ENCODE peak calls at places on chromosomes 6 and 20, in five cellular contexts. One of them, this sample, is unnamed.

GRCh38 chr6:72321741-72322140 is 300.1 kb upstream of the KCNQ5 start:
- DNase-seq in right atrium auricular region: no peak
- DNase-seq in activated T-cell treated with anti-CD3 and anti-CD28 coated beads for 4 hours: no peak
- DNase-seq in occipital lobe: no peak
- DNase-seq in nephron progenitor cell: no peak
- DNase-seq in this sample: no peak

GRCh38 chr6:105644073-105644489 is 241.2 kb upstream of the PREP start:
- DNase-seq in right atrium auricular region: no peak
- DNase-seq in activated T-cell treated with anti-CD3 and anti-CD28 coated beads for 4 hours: no peak
- DNase-seq in occipital lobe: no peak
- DNase-seq in nephron progenitor cell: no peak
- DNase-seq in this sample: no peak

GRCh38 chr6:115972679-115973078 is 88.0 kb downstream of the FRK start:
- DNase-seq in right atrium auricular region: no peak
- DNase-seq in activated T-cell treated with anti-CD3 and anti-CD28 coated beads for 4 hours: no peak
- DNase-seq in occipital lobe: no peak
- DNase-seq in nephron progenitor cell: no peak
- DNase-seq in this sample: no peak

GRCh38 chr20:20637998-20638397 is 74.4 kb downstream of the RALGAPA2 start:
- DNase-seq in right atrium auricular region: no peak
- DNase-seq in activated T-cell treated with anti-CD3 and anti-CD28 coated beads for 4 hours: no peak
- DNase-seq in occipital lobe: no peak
- DNase-seq in nephron progenitor cell: no peak
- DNase-seq in this sample: no peak

GRCh38 chr20:52622086-52622485 is 350.1 kb upstream of the TSHZ2 start:
- DNase-seq in right atrium auricular region: no peak
- DNase-seq in activated T-cell treated with anti-CD3 and anti-CD28 coated beads for 4 hours: no peak
- DNase-seq in occipital lobe: no peak
- DNase-seq in nephron progenitor cell: no peak
- DNase-seq in this sample: no peak

GRCh38 chr6:30238178-30238795 is 25.1 kb upstream of the TRIM26 start:
- DNase-seq in right atrium auricular region: no peak
- DNase-seq in activated T-cell treated with anti-CD3 and anti-CD28 coated beads for 4 hours: no peak
- DNase-seq in occipital lobe: peak; percentile 5
- DNase-seq in nephron progenitor cell: no peak
- DNase-seq in this sample: peak; percentile 27

GRCh38 chr6:38775870-38776269 is 60.8 kb downstream of the DNAH8 start:
- DNase-seq in right atrium auricular region: no peak
- DNase-seq in activated T-cell treated with anti-CD3 and anti-CD28 coated beads for 4 hours: no peak
- DNase-seq in occipital lobe: no peak
- DNase-seq in nephron progenitor cell: no peak
- DNase-seq in this sample: no peak

GRCh38 chr6:70520575-70520974 is 46.2 kb upstream of the SDHAF4 start:
- DNase-seq in right atrium auricular region: no peak
- DNase-seq in activated T-cell treated with anti-CD3 and anti-CD28 coated beads for 4 hours: no peak
- DNase-seq in occipital lobe: no peak
- DNase-seq in nephron progenitor cell: no peak
- DNase-seq in this sample: no peak

GRCh38 chr6:20440291-20440690 is 38.6 kb downstream of the E2F3 start:
- DNase-seq in right atrium auricular region: no peak
- DNase-seq in activated T-cell treated with anti-CD3 and anti-CD28 coated beads for 4 hours: no peak
- DNase-seq in occipital lobe: no peak
- DNase-seq in nephron progenitor cell: no peak
- DNase-seq in this sample: no peak

GRCh38 chr6:126063512-126064146 is 77.3 kb downstream of the TRMT11 start:
- DNase-seq in right atrium auricular region: no peak
- DNase-seq in activated T-cell treated with anti-CD3 and anti-CD28 coated beads for 4 hours: no peak
- DNase-seq in occipital lobe: no peak
- DNase-seq in nephron progenitor cell: peak; percentile 28
- DNase-seq in this sample: no peak

GRCh38 chr20:55353206-55353605 is 652.1 kb downstream of the CBLN4 start:
- DNase-seq in right atrium auricular region: no peak
- DNase-seq in activated T-cell treated with anti-CD3 and anti-CD28 coated beads for 4 hours: no peak
- DNase-seq in occipital lobe: no peak
- DNase-seq in nephron progenitor cell: no peak
- DNase-seq in this sample: no peak

GRCh38 chr20:38862226-38862625 is 56.7 kb downstream of the PPP1R16B start:
- DNase-seq in right atrium auricular region: no peak
- DNase-seq in activated T-cell treated with anti-CD3 and anti-CD28 coated beads for 4 hours: no peak
- DNase-seq in occipital lobe: no peak
- DNase-seq in nephron progenitor cell: no peak
- DNase-seq in this sample: no peak

GRCh38 chr6:110270166-110270565 is 88.0 kb downstream of the METTL24 start:
- DNase-seq in right atrium auricular region: no peak
- DNase-seq in activated T-cell treated with anti-CD3 and anti-CD28 coated beads for 4 hours: no peak
- DNase-seq in occipital lobe: no peak
- DNase-seq in nephron progenitor cell: no peak
- DNase-seq in this sample: peak; percentile 33

GRCh38 chr6:122770835-122771601 is 8.5 kb upstream of the FABP7 start:
- DNase-seq in right atrium auricular region: no peak
- DNase-seq in activated T-cell treated with anti-CD3 and anti-CD28 coated beads for 4 hours: no peak
- DNase-seq in occipital lobe: no peak
- DNase-seq in nephron progenitor cell: no peak
- DNase-seq in this sample: no peak

GRCh38 chr20:43187476-43188233 is 2.1 kb downstream of the PTPRT start:
- DNase-seq in right atrium auricular region: peak; percentile 86
- DNase-seq in activated T-cell treated with anti-CD3 and anti-CD28 coated beads for 4 hours: peak; percentile 36
- DNase-seq in occipital lobe: peak; percentile 75
- DNase-seq in nephron progenitor cell: peak; percentile 85
- DNase-seq in this sample: peak; percentile 83

GRCh38 chr20:60010689-60011417 is 52.6 kb downstream of the CDH26 start:
- DNase-seq in right atrium auricular region: no peak
- DNase-seq in activated T-cell treated with anti-CD3 and anti-CD28 coated beads for 4 hours: no peak
- DNase-seq in occipital lobe: no peak
- DNase-seq in nephron progenitor cell: no peak
- DNase-seq in this sample: no peak

GRCh38 chr6:3347237-3347636 is 88.5 kb downstream of the PSMG4 start:
- DNase-seq in right atrium auricular region: no peak
- DNase-seq in activated T-cell treated with anti-CD3 and anti-CD28 coated beads for 4 hours: no peak
- DNase-seq in occipital lobe: no peak
- DNase-seq in nephron progenitor cell: no peak
- DNase-seq in this sample: no peak

GRCh38 chr20:49475979-49476378 is 6.5 kb downstream of the KCNB1 start:
- DNase-seq in right atrium auricular region: no peak
- DNase-seq in activated T-cell treated with anti-CD3 and anti-CD28 coated beads for 4 hours: no peak
- DNase-seq in occipital lobe: no peak
- DNase-seq in nephron progenitor cell: no peak
- DNase-seq in this sample: no peak

GRCh38 chr20:63008541-63009043 is 1.8 kb upstream of the BHLHE23 start:
- DNase-seq in right atrium auricular region: no peak
- DNase-seq in activated T-cell treated with anti-CD3 and anti-CD28 coated beads for 4 hours: no peak
- DNase-seq in occipital lobe: no peak
- DNase-seq in nephron progenitor cell: no peak
- DNase-seq in this sample: no peak

GRCh38 chr6:87789198-87789899 is 87.3 kb upstream of the AKIRIN2 start:
- DNase-seq in right atrium auricular region: no peak
- DNase-seq in activated T-cell treated with anti-CD3 and anti-CD28 coated beads for 4 hours: no peak
- DNase-seq in occipital lobe: no peak
- DNase-seq in nephron progenitor cell: no peak
- DNase-seq in this sample: no peak

GRCh38 chr6:84967389-84967788 is 203.0 kb upstream of the TBX18 start:
- DNase-seq in right atrium auricular region: no peak
- DNase-seq in activated T-cell treated with anti-CD3 and anti-CD28 coated beads for 4 hours: no peak
- DNase-seq in occipital lobe: no peak
- DNase-seq in nephron progenitor cell: peak; percentile 34
- DNase-seq in this sample: peak; percentile 42

GRCh38 chr6:37690964-37691735 is 6.5 kb downstream of the MDGA1 start:
- DNase-seq in right atrium auricular region: no peak
- DNase-seq in activated T-cell treated with anti-CD3 and anti-CD28 coated beads for 4 hours: no peak
- DNase-seq in occipital lobe: no peak
- DNase-seq in nephron progenitor cell: no peak
- DNase-seq in this sample: no peak

GRCh38 chr20:36097331-36097730 is 57.2 kb upstream of the EPB41L1 start:
- DNase-seq in right atrium auricular region: no peak
- DNase-seq in activated T-cell treated with anti-CD3 and anti-CD28 coated beads for 4 hours: no peak
- DNase-seq in occipital lobe: no peak
- DNase-seq in nephron progenitor cell: no peak
- DNase-seq in this sample: no peak

GRCh38 chr20:20364016-20364746 is 3.7 kb upstream of the INSM1 start:
- DNase-seq in right atrium auricular region: no peak
- DNase-seq in activated T-cell treated with anti-CD3 and anti-CD28 coated beads for 4 hours: no peak
- DNase-seq in occipital lobe: no peak
- DNase-seq in nephron progenitor cell: peak; percentile 33
- DNase-seq in this sample: peak; percentile 70

GRCh38 chr6:43695078-43695966 is 7.7 kb upstream of the MRPS18A start:
- DNase-seq in right atrium auricular region: no peak
- DNase-seq in activated T-cell treated with anti-CD3 and anti-CD28 coated beads for 4 hours: no peak
- DNase-seq in occipital lobe: no peak
- DNase-seq in nephron progenitor cell: no peak
- DNase-seq in this sample: peak; percentile 73

This sample was measured in WTC11.